ENCODE peak calls at places on chromosomes 13 and 19, in ten cellular contexts. H is testis, Y is thoracic aorta, C is left ventricle myocardium inferior, B is tibial artery, X is ovary, M is psoas muscle, E is A673, P is neural progenitor cell, Z is heart right ventricle. I is an unnamed sample. For H3K9me3, the result is how much of the 10 kb centered on the place peaks cover.

GRCh38 chr13:57611956-57612355 is 19.6 kb upstream of the PCDH17 start:
- DNase-seq in H (no peak), Y (no peak), C (no peak), B (no peak), X (no peak), M (no peak), E (no peak), P (no peak), Z (no peak), I (no peak)

GRCh38 chr19:29845576-29846176 is 33.9 kb downstream of the CCNE1 start:
- DNase-seq in H (peak), Y (no peak), C (no peak), B (no peak), X (no peak), M (no peak), E (peak), P (peak), Z (peak), I (no peak)

GRCh38 chr19:3504723-3505122 is 1.4 kb upstream of the FZR1 start:
- DNase-seq in H (no peak), Y (no peak), C (no peak), B (no peak), X (no peak), M (no peak), E (no peak), P (no peak), Z (no peak), I (no peak)

GRCh38 chr13:43431279-43431678 is 355.5 kb downstream of the ENOX1 start:
- DNase-seq in H (no peak), Y (no peak), C (no peak), B (no peak), X (no peak), M (no peak), E (no peak), P (no peak), Z (no peak), I (no peak)

GRCh38 chr19:49453757-49454248 is 778 bp downstream of the ALDH16A1 start:
- DNase-seq in H (no peak), Y (no peak), C (no peak), B (no peak), X (peak), M (no peak), E (no peak), P (no peak), Z (no peak), I (no peak)

GRCh38 chr19:13398780-13399726 is 107.2 kb downstream of the CACNA1A start:
- DNase-seq in H (no peak), Y (no peak), C (peak), B (no peak), X (no peak), M (no peak), E (peak), P (no peak), Z (no peak), I (no peak)

GRCh38 chr19:8370176-8371010 is 6.4 kb downstream of the ANGPTL4 start:
- DNase-seq in H (peak), Y (no peak), C (no peak), B (no peak), X (no peak), M (no peak), E (no peak), P (no peak), Z (no peak), I (no peak)

GRCh38 chr19:13118424-13119193 is 545 bp downstream of the NACC1 start:
- DNase-seq in H (peak), Y (no peak), C (peak), B (no peak), X (peak), M (peak), E (peak), P (peak), Z (no peak), I (no peak)

GRCh38 chr19:2663920-2664571 is 38.4 kb downstream of the GNG7 start:
- DNase-seq in H (peak), Y (no peak), C (peak), B (no peak), X (no peak), M (no peak), E (no peak), P (no peak), Z (peak), I (no peak)

GRCh38 chr13:102369303-102369702 is 32.5 kb downstream of the FGF14 start:
- DNase-seq in H (no peak), Y (no peak), C (no peak), B (no peak), X (no peak), M (no peak), E (no peak), P (no peak), Z (no peak), I (no peak)

GRCh38 chr13:38824342-38824741 is 137.5 kb downstream of the FREM2 start:
- DNase-seq in H (no peak), Y (no peak), C (no peak), B (no peak), X (no peak), M (no peak), E (no peak), P (no peak), Z (no peak), I (no peak)

GRCh38 chr19:21848706-21849105 is 12.7 kb upstream of the ZNF43 start:
- DNase-seq in H (no peak), Y (no peak), C (no peak), B (no peak), X (no peak), M (no peak), E (no peak), P (no peak), Z (no peak), I (no peak)

GRCh38 chr13:39263531-39263930 is 225.3 kb downstream of the NHLRC3 start:
- DNase-seq in H (no peak), Y (no peak), C (no peak), B (no peak), X (no peak), M (no peak), E (no peak), P (no peak), Z (no peak), I (no peak)

GRCh38 chr13:106337096-106337495 is 198.4 kb downstream of the EFNB2 start:
- DNase-seq in H (no peak), Y (no peak), C (no peak), B (no peak), X (no peak), M (no peak), E (no peak), P (no peak), Z (no peak), I (no peak)

GRCh38 chr13:45341799-45342584 is 1.0 kb upstream of the TPT1 start:
- DNase-seq in H (peak), Y (peak), C (peak), B (peak), X (peak), M (peak), E (peak), P (no peak), Z (no peak), I (no peak)

GRCh38 chr13:95641291-95641811 is 3.2 kb downstream of the DZIP1 start:
- DNase-seq in H (peak), Y (no peak), C (no peak), B (no peak), X (peak), M (peak), E (no peak), P (peak), Z (no peak), I (no peak)

GRCh38 chr13:112943309-112944125 is 25.5 kb upstream of the MCF2L start:
- DNase-seq in H (peak), Y (no peak), C (peak), B (no peak), X (peak), M (peak), E (peak), P (peak), Z (peak), I (no peak)

GRCh38 chr19:39917561-39918182 is 16.8 kb downstream of the FCGBP start:
- DNase-seq in H (no peak), Y (no peak), C (no peak), B (no peak), X (no peak), M (no peak), E (no peak), P (no peak), Z (no peak), I (no peak)

GRCh38 chr13:104460553-104460952 is 1394.3 kb upstream of the SLC10A2 start:
- DNase-seq in H (no peak), Y (no peak), C (no peak), B (no peak), X (no peak), M (no peak), E (no peak), P (no peak), Z (no peak), I (no peak)

GRCh38 chr19:23263396-23263795 is 13.2 kb upstream of the ZNF724 start:
- DNase-seq in H (no peak), Y (no peak), C (no peak), B (no peak), X (no peak), M (no peak), E (no peak), P (no peak), Z (no peak), I (no peak)

GRCh38 chr19:45076851-45077730 is 813 bp upstream of the ZNF296 start:
- DNase-seq in H (no peak), Y (no peak), C (no peak), B (no peak), X (no peak), M (no peak), E (no peak), P (no peak), Z (no peak), I (no peak)

DNA sequence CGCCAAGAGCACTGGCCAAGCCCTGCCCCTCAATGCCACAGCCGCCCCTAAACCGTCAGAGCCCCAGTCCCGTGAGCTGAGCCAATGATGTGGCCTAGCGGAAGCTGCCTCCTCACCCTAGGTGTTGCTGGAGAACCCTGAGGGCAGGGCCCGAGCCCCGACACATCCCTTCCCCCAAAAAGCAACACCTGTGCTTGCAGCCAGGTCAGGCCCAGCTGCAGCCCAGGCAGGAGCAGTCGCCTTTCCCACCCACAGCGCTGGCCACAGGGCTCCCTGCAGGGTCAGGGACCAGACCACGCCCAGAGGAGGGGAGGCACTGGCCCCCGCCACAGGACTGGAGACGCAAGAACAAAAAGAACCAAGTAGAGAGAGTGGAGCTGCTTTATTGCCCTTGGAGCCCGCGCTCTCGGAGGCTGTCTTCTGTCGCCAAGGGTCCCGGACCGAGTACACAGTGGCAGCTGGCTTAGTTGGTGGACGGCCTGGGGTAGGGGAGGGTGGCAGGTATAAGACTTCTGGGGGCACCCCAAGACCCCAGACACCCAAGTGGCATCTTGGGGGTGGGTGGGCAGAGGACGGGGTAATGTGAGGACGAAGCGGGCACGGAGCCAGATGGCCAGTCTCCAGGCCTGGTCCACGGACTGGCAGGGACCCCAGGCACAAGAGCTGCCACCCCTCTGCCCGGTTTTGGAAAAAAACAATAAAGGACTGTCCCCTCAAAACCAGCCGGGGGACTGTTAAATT is 3.3 kb downstream of the P2RY11 start:
- DNase-seq in H (no peak), Y (no peak), C (no peak), B (no peak), X (peak), M (no peak), E (no peak), P (no peak), Z (no peak), I (no peak)
- H3K9me3 ChIP-seq in H (under half), Y (under half), C (under half), B (under half), X (under half), M (under half), E (under half), P (under half), Z (under half), I (under half)

DNA sequence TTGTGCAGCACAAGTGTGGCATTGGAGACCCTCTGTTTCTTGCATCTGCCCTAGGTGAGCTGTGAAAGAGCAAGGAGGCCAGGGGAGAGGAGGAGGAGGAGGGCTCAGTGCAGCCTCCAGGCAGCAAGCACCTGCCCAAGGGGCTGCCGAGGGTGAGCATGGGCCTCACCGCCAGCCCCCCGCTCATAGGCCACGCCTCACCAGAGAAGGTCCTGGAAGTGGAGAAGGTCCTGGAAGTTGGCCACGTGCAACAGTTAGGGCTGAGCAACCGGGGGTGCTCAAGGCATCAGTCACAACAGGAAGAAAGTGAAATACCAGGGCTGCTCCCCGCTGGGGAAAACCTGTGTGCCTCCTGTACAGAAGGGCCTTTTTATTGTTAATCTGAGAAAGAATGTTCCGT is 168.9 kb downstream of the TEX29 start:
- DNase-seq in H (no peak), Y (no peak), C (no peak), B (peak), X (no peak), M (no peak), E (no peak), P (no peak), Z (no peak), I (no peak)
- H3K27ac ChIP-seq in H (no peak), Y (no peak), C (no peak), B (no peak), X (no peak), M (no peak), E (no peak), P (no peak), Z (no peak), I (no peak)

GRCh38 chr19:9883764-9884163 is 48.6 kb downstream of the PIN1 start:
- DNase-seq in H (no peak), Y (no peak), C (no peak), B (no peak), X (no peak), M (no peak), E (no peak), P (no peak), Z (no peak), I (no peak)

GRCh38 chr19:9883231-9883758 is 48.2 kb downstream of the PIN1 start:
- DNase-seq in H (no peak), Y (no peak), C (no peak), B (no peak), X (no peak), M (no peak), E (no peak), P (peak), Z (no peak), I (no peak)

GRCh38 chr19:9881720-9882119 is 46.6 kb downstream of the PIN1 start:
- DNase-seq in H (no peak), Y (no peak), C (no peak), B (no peak), X (no peak), M (no peak), E (no peak), P (no peak), Z (no peak), I (no peak)

DNA sequence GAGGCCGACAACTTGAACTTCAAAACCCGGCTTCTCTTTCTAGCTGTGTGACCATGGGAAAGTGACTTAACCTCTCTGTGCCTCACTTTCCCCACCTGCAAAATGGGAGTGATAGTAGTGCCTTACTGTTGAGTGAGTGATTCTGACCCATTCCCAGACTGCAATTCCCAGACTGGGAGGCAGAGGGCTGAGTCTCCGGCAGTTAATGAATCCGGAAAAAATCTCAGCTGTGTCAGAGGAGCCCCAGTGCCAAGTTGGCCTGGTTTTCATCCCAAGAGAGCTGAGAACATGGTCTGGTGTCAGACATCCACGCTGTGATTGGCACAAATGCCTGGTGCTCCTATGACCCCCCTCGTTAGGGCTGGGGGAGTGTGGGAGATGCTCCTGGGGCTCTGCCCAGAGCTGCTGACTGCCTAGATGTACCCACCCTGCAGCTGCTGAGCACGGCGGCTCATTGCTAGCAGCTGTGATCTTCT is 50.0 kb downstream of the PIN1 start:
- DNase-seq in H (peak), Y (no peak), C (peak), B (no peak), X (peak), M (peak), E (peak), P (no peak), Z (peak), I (no peak)
- TF ChIP-seq CTCF in H (peak), Y (peak), C (peak), B (no peak), X (no peak), M (peak), E (peak), P (peak), Z (peak), I (no peak)

GRCh38 chr19:11949201-11949600 is 15.6 kb upstream of the ZNF763 start:
- DNase-seq in H (no peak), Y (no peak), C (no peak), B (no peak), X (no peak), M (no peak), E (no peak), P (no peak), Z (no peak), I (no peak)
- H3K9me3 ChIP-seq in H (under half), Y (half or more), C (half or more), B (half or more), X (half or more), M (half or more), E (half or more), P (half or more), Z (half or more), I (half or more)

DNA sequence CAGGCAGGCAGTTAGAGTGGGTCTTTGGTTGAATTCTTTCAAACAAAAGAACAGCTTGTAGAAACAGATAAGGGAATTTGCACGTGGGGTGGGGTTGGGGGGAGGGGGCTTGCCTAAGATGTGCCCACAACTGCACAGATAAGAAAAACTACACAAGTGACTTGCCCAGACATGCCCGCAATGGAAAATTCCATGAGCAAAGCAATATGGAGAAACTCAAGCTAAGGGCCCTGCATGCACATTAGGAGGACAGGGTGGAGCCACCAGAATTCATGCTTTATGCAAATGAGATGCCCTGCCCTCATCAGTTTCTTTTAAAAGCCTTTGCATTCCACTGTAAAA is 755.6 kb upstream of the MIR17HG start:
- DNase-seq in H (no peak), Y (no peak), C (no peak), B (no peak), X (no peak), M (no peak), E (peak), P (no peak), Z (no peak), I (no peak)
- H3K27ac ChIP-seq in H (no peak), Y (no peak), C (no peak), B (no peak), X (no peak), M (no peak), E (no peak), P (no peak), Z (no peak), I (no peak)